ENCODE peak calls at places on chromosomes 16 and 17, in ten cellular contexts. W, A, D, Y, P, J, Z, C, G and M are unnamed samples.

GRCh38 chr17:66778531-66778930 is 56.4 kb upstream of the CACNG5 start:
- DNase-seq in W (no peak), A (no peak), D (no peak), Y (no peak), P (no peak), J (no peak), Z (no peak), C (no peak), G (no peak), M (no peak)

GRCh38 chr16:86398622-86399021 is 111.7 kb upstream of the FOXF1 start:
- DNase-seq in W (no peak), A (no peak), D (no peak), Y (peak), P (no peak), J (no peak), Z (peak), C (no peak), G (peak), M (no peak)

GRCh38 chr16:2236362-2237075 is at the start of gene DNASE1L2:
- DNase-seq in W (no peak), A (peak), D (no peak), Y (no peak), P (no peak), J (peak), Z (peak), C (no peak), G (no peak), M (no peak)

GRCh38 chr16:21203155-21203797 is 8.1 kb downstream of the ZP2 start:
- DNase-seq in W (no peak), A (no peak), D (no peak), Y (no peak), P (no peak), J (no peak), Z (no peak), C (no peak), G (no peak), M (no peak)

GRCh38 chr17:75783069-75783783 is 1.4 kb upstream of the UNK start:
- DNase-seq in W (no peak), A (peak), D (no peak), Y (peak), P (no peak), J (no peak), Z (peak), C (no peak), G (peak), M (no peak)

GRCh38 chr17:602436-602835 is 112.2 kb downstream of the VPS53 start:
- DNase-seq in W (no peak), A (no peak), D (no peak), Y (no peak), P (no peak), J (no peak), Z (peak), C (no peak), G (peak), M (no peak)

GRCh38 chr17:20116683-20117309 is 107.6 kb downstream of the SPECC1 start:
- DNase-seq in W (no peak), A (peak), D (peak), Y (peak), P (peak), J (peak), Z (peak), C (no peak), G (peak), M (peak)

GRCh38 chr16:56189990-56190902 is 1.0 kb upstream of the GNAO1 start:
- DNase-seq in W (no peak), A (no peak), D (no peak), Y (peak), P (no peak), J (peak), Z (peak), C (no peak), G (no peak), M (no peak)

GRCh38 chr16:62014534-62014933 is 21.7 kb downstream of the CDH8 start:
- DNase-seq in W (no peak), A (no peak), D (no peak), Y (no peak), P (no peak), J (no peak), Z (no peak), C (no peak), G (no peak), M (no peak)

GRCh38 chr17:19378416-19379293 is at the start of gene MAPK7:
- DNase-seq in W (no peak), A (no peak), D (no peak), Y (no peak), P (no peak), J (peak), Z (no peak), C (no peak), G (no peak), M (no peak)

GRCh38 chr17:35170968-35171771 is 23.0 kb downstream of the SLC35G3 start:
- DNase-seq in W (no peak), A (peak), D (no peak), Y (peak), P (no peak), J (no peak), Z (peak), C (no peak), G (peak), M (no peak)

GRCh38 chr17:47117386-47117785 is 71.7 kb downstream of the CDC27 start:
- DNase-seq in W (no peak), A (no peak), D (no peak), Y (no peak), P (no peak), J (no peak), Z (no peak), C (no peak), G (no peak), M (no peak)

GRCh38 chr16:4307215-4308037 is 8.4 kb upstream of the GLIS2 start:
- DNase-seq in W (peak), A (peak), D (peak), Y (peak), P (peak), J (peak), Z (peak), C (peak), G (peak), M (peak)
- TF ChIP-seq CTCF in W (no peak), A (no peak), D (peak), Y (no peak), P (no peak), J (no peak), Z (no peak), C (peak), G (peak), M (no peak)

DNA sequence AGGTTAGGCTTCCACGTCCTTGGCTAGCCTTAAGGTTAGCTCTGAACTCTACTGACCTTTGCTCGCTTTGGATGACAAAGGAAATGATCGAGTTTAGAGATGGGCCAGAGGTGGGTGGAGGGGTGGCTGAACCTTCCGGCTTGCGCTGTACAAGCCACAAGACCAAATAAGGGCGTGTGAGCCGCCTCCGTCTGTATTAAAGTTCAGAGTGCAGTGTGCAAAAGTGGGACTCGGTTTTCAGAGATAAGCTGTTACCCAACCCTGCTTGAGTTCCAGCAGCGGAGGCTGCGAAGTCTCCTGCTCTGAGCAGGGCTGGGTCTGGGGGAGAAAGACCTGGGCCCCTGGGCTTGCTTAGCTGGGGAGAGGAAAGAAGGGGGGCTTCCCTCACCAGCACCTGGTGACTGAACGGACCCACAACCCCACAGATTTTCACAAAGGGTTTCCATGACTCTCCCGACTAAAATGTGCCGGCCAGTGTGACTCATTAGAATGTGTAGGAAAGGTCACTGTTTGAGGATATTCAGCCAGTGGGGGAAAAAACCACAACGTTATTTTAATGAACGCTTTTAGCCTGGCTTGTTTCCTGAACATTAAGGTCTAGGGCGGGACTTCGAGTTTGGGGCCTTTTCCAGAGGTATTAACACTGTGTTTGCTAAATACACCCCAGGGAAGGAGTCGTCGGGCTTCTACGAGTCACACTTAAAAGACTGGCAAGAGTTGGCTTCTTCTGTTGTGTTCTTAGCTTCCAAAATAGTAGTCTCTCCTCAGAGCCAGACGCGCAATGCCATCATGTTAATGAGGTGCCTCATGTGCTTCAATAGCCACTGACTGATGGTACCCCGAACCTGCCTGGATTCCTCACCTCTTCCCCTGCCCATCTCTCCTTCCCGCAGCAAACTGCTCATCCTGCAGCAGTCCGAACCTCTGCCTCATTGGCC is 67.0 kb downstream of the CENPV start:
- DNase-seq in W (peak), A (peak), D (peak), Y (peak), P (peak), J (peak), Z (peak), C (peak), G (peak), M (peak)
- TF ChIP-seq CTCF in W (no peak), A (no peak), D (no peak), Y (no peak), P (no peak), J (no peak), Z (no peak), C (no peak), G (no peak), M (no peak)

DNA sequence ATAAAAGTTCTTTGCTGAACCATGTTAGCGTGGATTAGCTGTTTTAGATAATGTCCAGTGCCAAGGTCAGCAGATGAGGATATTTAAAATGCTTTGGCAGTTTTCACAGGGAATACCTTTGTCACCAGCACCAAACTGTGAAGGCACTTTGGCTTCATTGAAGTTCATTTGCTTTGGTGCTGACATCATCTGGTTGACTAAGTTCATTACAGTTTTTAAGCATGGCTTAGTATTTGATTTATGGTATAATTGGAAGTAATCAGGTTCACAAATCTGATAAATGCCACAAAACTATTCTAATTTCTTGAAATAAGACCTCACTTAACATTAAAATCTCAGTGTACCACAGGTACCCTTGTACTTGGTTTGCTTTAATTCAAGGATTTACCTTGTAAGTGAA is 4.3 kb downstream of the GID4 start:
- DNase-seq in W (no peak), A (peak), D (no peak), Y (peak), P (no peak), J (no peak), Z (peak), C (no peak), G (peak), M (no peak)
- TF ChIP-seq CTCF in W (peak), A (peak), D (peak), Y (peak), P (peak), J (peak), Z (peak), C (no peak), G (peak), M (no peak)

GRCh38 chr17:64357191-64357981 is 33.3 kb downstream of the PECAM1 start:
- DNase-seq in W (peak), A (no peak), D (peak), Y (peak), P (no peak), J (no peak), Z (peak), C (no peak), G (peak), M (no peak)
- TF ChIP-seq CTCF in W (no peak), A (no peak), D (no peak), Y (peak), P (no peak), J (no peak), Z (no peak), C (no peak), G (no peak), M (no peak)

GRCh38 chr16:84270071-84270470 is 24.6 kb upstream of the WFDC1 start:
- DNase-seq in W (no peak), A (no peak), D (no peak), Y (no peak), P (no peak), J (no peak), Z (no peak), C (no peak), G (no peak), M (no peak)
- TF ChIP-seq CTCF in W (no peak), A (no peak), D (no peak), Y (no peak), P (no peak), J (no peak), Z (no peak), C (no peak), G (no peak), M (no peak)

GRCh38 chr17:4499431-4500187 is 928 bp downstream of the SPNS2 start:
- DNase-seq in W (no peak), A (peak), D (peak), Y (no peak), P (peak), J (peak), Z (no peak), C (no peak), G (no peak), M (no peak)
- TF ChIP-seq CTCF in W (no peak), A (no peak), D (no peak), Y (no peak), P (no peak), J (no peak), Z (no peak), C (no peak), G (no peak), M (no peak)

DNA sequence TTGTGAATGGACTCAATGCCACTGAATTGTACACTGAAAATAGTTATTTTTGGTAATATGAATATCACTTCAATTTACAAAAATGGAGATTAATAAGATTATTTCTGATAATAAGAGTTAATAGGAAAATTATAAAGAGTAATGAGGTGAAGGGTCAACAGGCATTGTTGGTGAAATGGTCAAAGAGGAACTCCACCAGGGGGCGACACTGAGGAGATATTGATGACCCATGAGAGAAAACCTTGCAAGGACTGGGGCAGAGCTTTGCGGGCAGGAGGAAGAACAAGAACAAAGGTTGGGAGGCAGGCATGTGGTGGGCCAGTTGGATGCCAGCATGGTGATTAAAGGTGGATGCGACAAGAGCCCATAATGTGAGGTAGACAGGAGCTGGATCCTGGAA is 74.0 kb upstream of the XYLT1 start:
- DNase-seq in W (no peak), A (peak), D (no peak), Y (no peak), P (no peak), J (peak), Z (no peak), C (no peak), G (no peak), M (no peak)
- TF ChIP-seq CTCF in W (no peak), A (no peak), D (no peak), Y (no peak), P (peak), J (peak), Z (peak), C (no peak), G (peak), M (peak)

GRCh38 chr17:36643086-36643685 is 41.8 kb downstream of the MRM1 start:
- DNase-seq in W (no peak), A (no peak), D (no peak), Y (no peak), P (no peak), J (no peak), Z (no peak), C (no peak), G (no peak), M (no peak)

GRCh38 chr17:36645358-36645757 is 44.0 kb downstream of the MRM1 start:
- DNase-seq in W (no peak), A (no peak), D (no peak), Y (no peak), P (no peak), J (no peak), Z (no peak), C (no peak), G (no peak), M (no peak)

GRCh38 chr17:36650096-36650764 is 48.8 kb downstream of the MRM1 start:
- DNase-seq in W (no peak), A (no peak), D (no peak), Y (no peak), P (no peak), J (no peak), Z (no peak), C (no peak), G (no peak), M (no peak)

GRCh38 chr17:36652716-36653115 is 51.3 kb downstream of the MRM1 start:
- DNase-seq in W (no peak), A (no peak), D (no peak), Y (no peak), P (peak), J (no peak), Z (peak), C (no peak), G (no peak), M (no peak)

DNA sequence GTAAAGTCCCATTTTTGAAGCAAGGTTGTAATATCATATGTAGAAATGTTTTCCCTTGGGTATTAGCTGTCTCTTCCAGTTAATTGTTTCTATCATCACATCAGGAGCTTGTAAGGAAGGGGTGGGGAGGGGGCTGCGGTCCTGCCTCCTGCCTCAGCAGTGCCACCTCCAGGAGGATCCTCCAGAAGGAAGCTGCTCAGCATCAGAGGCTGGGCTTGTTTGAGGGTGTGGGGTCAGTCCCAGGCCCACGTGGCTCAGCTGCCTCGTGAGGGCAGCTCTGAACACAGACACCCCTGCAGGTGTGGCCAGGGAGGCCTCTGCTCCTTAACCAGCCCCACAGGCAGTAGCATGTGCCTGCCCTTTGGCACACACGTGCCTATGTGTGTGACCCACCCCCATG is 46.2 kb downstream of the MRM1 start:
- DNase-seq in W (no peak), A (no peak), D (no peak), Y (no peak), P (no peak), J (no peak), Z (no peak), C (no peak), G (no peak), M (no peak)
- TF ChIP-seq CTCF in W (no peak), A (no peak), D (no peak), Y (peak), P (no peak), J (no peak), Z (peak), C (no peak), G (no peak), M (no peak)

GRCh38 chr17:2042355-2042929 is 620 bp downstream of the OVCA2 start:
- DNase-seq in W (no peak), A (peak), D (no peak), Y (peak), P (no peak), J (no peak), Z (peak), C (no peak), G (no peak), M (no peak)
- TF ChIP-seq CTCF in W (no peak), A (no peak), D (no peak), Y (peak), P (no peak), J (no peak), Z (peak), C (no peak), G (no peak), M (peak)

GRCh38 chr16:89593841-89594240 is 18.3 kb downstream of the CPNE7 start:
- DNase-seq in W (no peak), A (no peak), D (no peak), Y (no peak), P (no peak), J (no peak), Z (no peak), C (no peak), G (no peak), M (no peak)
- TF ChIP-seq CTCF in W (no peak), A (no peak), D (no peak), Y (no peak), P (no peak), J (no peak), Z (no peak), C (no peak), G (no peak), M (no peak)